ENCODE peak calls at places on chromosomes 4 and X, in ten cellular contexts. D, I, M, X, K, V, F, P, Y and L are unnamed samples.

GRCh38 chrX:68942141-68942540 is 113.3 kb downstream of the EFNB1 start:
- DNase-seq in D (no peak), I (peak; percentile 81), M (no peak), X (no peak), K (no peak), V (no peak), F (no peak), P (no peak), Y (no peak), L (peak; percentile 27)

GRCh38 chr4:11635336-11635735 is 206.6 kb upstream of the HS3ST1 start:
- DNase-seq in D (peak; percentile 89), I (no peak), M (no peak), X (peak; percentile 22), K (no peak), V (no peak), F (peak; percentile 89), P (no peak), Y (no peak), L (no peak)

GRCh38 chr4:113153529-113154101 is 104.2 kb downstream of the ANK2 start:
- DNase-seq in D (peak; percentile 32), I (no peak), M (no peak), X (no peak), K (no peak), V (no peak), F (peak; percentile 51), P (no peak), Y (no peak), L (no peak)

GRCh38 chr4:181688416-181688815 is 554.8 kb upstream of the TENM3 start:
- DNase-seq in D (peak; percentile 65), I (no peak), M (no peak), X (peak; percentile 73), K (no peak), V (no peak), F (no peak), P (no peak), Y (no peak), L (no peak)

GRCh38 chr4:53925050-53925605 is 139.3 kb downstream of the CHIC2 start:
- DNase-seq in D (no peak), I (no peak), M (no peak), X (no peak), K (no peak), V (no peak), F (peak; percentile 58), P (no peak), Y (no peak), L (no peak)

GRCh38 chrX:136694491-136695087 is 46.6 kb downstream of the CD40LG start:
- DNase-seq in D (peak; percentile 76), I (no peak), M (peak; percentile 53), X (peak; percentile 25), K (no peak), V (no peak), F (peak; percentile 64), P (no peak), Y (no peak), L (peak; percentile 7)

GRCh38 chr4:182827981-182828677 is 89.1 kb downstream of the DCTD start:
- DNase-seq in D (no peak), I (no peak), M (no peak), X (no peak), K (no peak), V (no peak), F (no peak), P (no peak), Y (no peak), L (no peak)

GRCh38 chr4:156100651-156101050 is 147.0 kb upstream of the CTSO start:
- DNase-seq in D (peak; percentile 42), I (no peak), M (no peak), X (no peak), K (no peak), V (no peak), F (no peak), P (no peak), Y (no peak), L (no peak)

GRCh38 chrX:132227383-132228112 is 8.3 kb upstream of the RAP2C start:
- DNase-seq in D (peak; percentile 37), I (no peak), M (no peak), X (no peak), K (no peak), V (no peak), F (no peak), P (no peak), Y (no peak), L (no peak)

GRCh38 chr4:100933628-100934027 is 413.7 kb downstream of the PPP3CA start:
- DNase-seq in D (peak; percentile 82), I (no peak), M (no peak), X (peak; percentile 15), K (no peak), V (no peak), F (no peak), P (no peak), Y (no peak), L (no peak)

GRCh38 chr4:173752610-173753009 is 222.6 kb upstream of the HAND2 start:
- DNase-seq in D (peak; percentile 9), I (no peak), M (peak; percentile 15), X (no peak), K (no peak), V (no peak), F (peak; percentile 28), P (no peak), Y (no peak), L (peak; percentile 15)

GRCh38 chrX:1673337-1673736 is 58.5 kb downstream of the ASMT start:
- DNase-seq in D (peak; percentile 48), I (no peak), M (no peak), X (no peak), K (no peak), V (no peak), F (peak; percentile 54), P (no peak), Y (no peak), L (no peak)

GRCh38 chrX:85159644-85160043 is 83.9 kb downstream of the SATL1 start:
- DNase-seq in D (no peak), I (no peak), M (no peak), X (no peak), K (no peak), V (no peak), F (no peak), P (no peak), Y (no peak), L (no peak)

GRCh38 chrX:26783512-26784225 is 567.7 kb downstream of the MAGEB5 start:
- DNase-seq in D (peak; percentile 62), I (peak; percentile 36), M (no peak), X (peak; percentile 5), K (no peak), V (no peak), F (peak; percentile 25), P (no peak), Y (no peak), L (no peak)

GRCh38 chrX:12441376-12442128 is 303.3 kb downstream of the FRMPD4 start:
- DNase-seq in D (peak; percentile 19), I (no peak), M (no peak), X (peak; percentile 64), K (no peak), V (no peak), F (peak; percentile 90), P (no peak), Y (no peak), L (no peak)

GRCh38 chr4:37389967-37390580 is 145.5 kb downstream of the NWD2 start:
- DNase-seq in D (peak; percentile 67), I (no peak), M (peak; percentile 35), X (peak; percentile 45), K (no peak), V (no peak), F (peak; percentile 85), P (no peak), Y (no peak), L (peak; percentile 46)

DNA sequence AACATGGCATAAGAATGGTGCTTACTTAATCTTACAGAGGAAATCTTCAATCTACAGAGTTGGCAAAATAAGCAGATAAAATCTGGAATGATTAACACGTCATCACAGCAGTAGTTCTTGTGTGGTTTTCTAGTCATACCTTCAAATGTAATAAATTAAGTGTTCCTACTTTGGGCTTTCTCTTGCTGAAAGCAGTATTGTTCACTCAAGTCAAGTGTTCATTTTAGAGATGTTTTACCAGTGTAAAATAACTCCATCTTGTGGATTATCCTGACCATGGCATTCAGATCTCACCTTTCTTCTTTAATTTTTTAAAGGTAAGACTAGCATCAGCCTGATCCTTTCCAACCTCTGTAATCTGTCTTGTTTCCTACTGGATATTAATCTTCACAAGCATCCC is 72.9 kb downstream of the ADAMTS3 start:
- DNase-seq in D (peak; percentile 47), I (no peak), M (no peak), X (no peak), K (no peak), V (no peak), F (peak; percentile 71), P (no peak), Y (no peak), L (no peak)
- TF ChIP-seq CTCF in D (no peak), I (no peak), M (no peak), X (no peak), K (no peak), V (no peak), F (peak; percentile 79), P (peak; percentile 8), Y (no peak), L (peak; percentile 45)

DNA sequence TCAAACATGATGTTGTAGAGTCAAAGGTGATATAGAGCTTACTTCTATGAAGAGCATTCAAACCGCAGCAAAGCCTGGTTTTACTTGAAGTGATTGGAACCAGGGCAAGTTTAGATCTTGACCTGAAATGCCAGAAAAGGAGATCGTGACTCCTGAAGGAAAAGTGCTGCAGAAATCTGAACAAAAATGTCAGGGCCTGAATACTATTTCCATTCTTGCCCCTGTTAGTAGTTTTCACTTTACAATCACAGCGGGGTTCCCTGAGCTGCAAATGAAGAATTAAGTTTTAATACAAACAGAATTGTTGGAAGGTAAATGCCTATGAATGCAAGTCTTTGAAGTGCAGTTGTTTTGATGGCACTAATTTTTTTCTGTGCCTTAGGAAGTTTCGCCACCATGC is 4.1 kb downstream of the SLIT2 start:
- DNase-seq in D (peak; percentile 26), I (no peak), M (no peak), X (no peak), K (no peak), V (no peak), F (no peak), P (no peak), Y (no peak), L (no peak)
- H3K4me3 ChIP-seq in D (peak overlapping the region; percentile 73), I (peak overlapping the region; percentile 62), M (no peak overlapping the region), X (no peak overlapping the region), K (no peak overlapping the region), V (no peak overlapping the region), F (peak overlapping the region; percentile 96), P (peak overlapping the region; percentile 83), Y (peak overlapping the region; percentile 65), L (no peak overlapping the region)

GRCh38 chrX:134423606-134424005 is 36.4 kb upstream of the HPRT1 start:
- DNase-seq in D (peak; percentile 55), I (no peak), M (no peak), X (no peak), K (no peak), V (no peak), F (peak; percentile 49), P (no peak), Y (no peak), L (peak; percentile 1)
- TF ChIP-seq CTCF in D (peak; percentile 45), I (no peak), M (peak; percentile 24), X (peak; percentile 36), K (no peak), V (peak; percentile 53), F (peak; percentile 61), P (no peak), Y (peak; percentile 9), L (peak; percentile 37)

DNA sequence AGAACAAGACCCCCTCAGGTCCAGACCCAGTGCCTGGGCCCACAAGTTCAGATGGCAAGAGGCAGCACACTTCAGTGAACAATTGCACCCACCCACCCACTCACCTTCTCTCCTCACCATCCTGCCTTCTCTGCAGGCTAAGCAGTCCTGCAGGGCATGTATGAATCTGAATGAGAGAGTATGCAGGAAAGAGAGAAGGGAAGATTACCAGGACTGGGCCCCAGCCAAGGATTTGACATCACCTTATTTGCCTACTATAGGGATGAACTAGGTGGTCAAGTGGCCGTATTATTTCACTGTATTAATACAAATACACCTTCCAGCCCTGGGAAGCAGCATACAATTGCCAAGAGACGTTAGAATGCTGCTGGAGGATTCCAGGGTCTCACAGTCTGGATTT is 2.1 kb upstream of the ZNF141 start:
- DNase-seq in D (no peak), I (no peak), M (no peak), X (no peak), K (no peak), V (no peak), F (peak; percentile 8), P (no peak), Y (no peak), L (no peak)
- H3K4me3 ChIP-seq in D (no peak overlapping the region), I (no peak overlapping the region), M (no peak overlapping the region), X (no peak overlapping the region), K (no peak overlapping the region), V (no peak overlapping the region), F (no peak overlapping the region), P (no peak overlapping the region), Y (no peak overlapping the region), L (no peak overlapping the region)